ENCODE peak calls at places on chromosomes 13 and 19, in seven cellular contexts. W is Right ventricle myocardium superior, E is GM04503, O is NCI-H187, B is ascending aorta, A is SW480, P is OCI-LY7. U is an unnamed sample.

GRCh38 chr19:42272989-42273406 is 3.9 kb downstream of the CIC start:
- DNase-seq in W (no peak), P (no peak), A (no peak), E (no peak), B (no peak), O (no peak), U (no peak)

GRCh38 chr19:12937243-12938053 is 961 bp upstream of the CALR start:
- DNase-seq in A (peak; percentile 65), B (no peak), W (no peak), E (no peak), O (no peak), P (peak; percentile 67), U (no peak)

GRCh38 chr13:78398743-78399410 is 204.5 kb downstream of the POU4F1 start:
- DNase-seq in A (no peak), W (no peak), O (no peak), B (no peak), E (no peak), P (peak; percentile 2), U (no peak)

GRCh38 chr13:32978278-32978677 is 37.9 kb upstream of the KL start:
- DNase-seq in A (no peak), B (no peak), O (no peak), P (no peak), E (no peak), W (no peak), U (no peak)

GRCh38 chr13:42041017-42041683 is 7.3 kb upstream of the DGKH start:
- DNase-seq in B (no peak), E (no peak), P (peak; percentile 53), A (peak; percentile 74), O (peak; percentile 48), W (peak; percentile 64), U (no peak)

GRCh38 chr19:6743714-6744380 is 4.4 kb downstream of the TRIP10 start:
- DNase-seq in W (no peak), B (no peak), E (no peak), P (no peak), A (no peak), O (no peak), U (no peak)

GRCh38 chr13:105920375-105920774 is 615.1 kb downstream of the EFNB2 start:
- DNase-seq in O (no peak), E (peak; percentile 37), P (no peak), W (no peak), B (no peak), A (no peak), U (no peak)

GRCh38 chr13:34884366-34884765 is 57.7 kb upstream of the NBEA start:
- DNase-seq in A (no peak), P (no peak), W (no peak), B (no peak), O (no peak), E (no peak), U (no peak)

GRCh38 chr13:64130170-64130569 is 2714.5 kb upstream of the PCDH20 start:
- DNase-seq in A (no peak), W (no peak), O (no peak), P (no peak), E (no peak), B (no peak), U (no peak)

GRCh38 chr19:35767288-35768081 is 7.9 kb upstream of the ARHGAP33 start:
- DNase-seq in O (no peak), E (no peak), B (no peak), W (no peak), A (no peak), P (no peak), U (no peak)

GRCh38 chr19:52217576-52217975 is 27.7 kb downstream of the PPP2R1A start:
- DNase-seq in E (no peak), A (no peak), O (no peak), W (no peak), B (no peak), P (no peak), U (no peak)

GRCh38 chr13:46388846-46389245 is 1.8 kb upstream of the RUBCNL start:
- DNase-seq in P (peak; percentile 42), W (no peak), E (no peak), B (no peak), A (peak; percentile 41), O (no peak), U (no peak)

GRCh38 chr19:2546128-2547032 is 70.5 kb downstream of the GADD45B start:
- DNase-seq in A (peak; percentile 53), E (no peak), P (no peak), O (no peak), B (peak; percentile 78), W (peak; percentile 91), U (no peak)

GRCh38 chr19:45016388-45017314 is 15.4 kb downstream of the RELB start:
- DNase-seq in O (peak; percentile 39), B (peak; percentile 19), W (peak; percentile 67), A (peak; percentile 84), E (peak; percentile 50), P (peak; percentile 99), U (peak; percentile 16)

GRCh38 chr19:18613589-18614234 is 1.0 kb downstream of the TMEM59L start:
- DNase-seq in B (no peak), P (no peak), E (no peak), A (no peak), W (no peak), O (no peak), U (no peak)

U was measured in NCI-H2081 treated with DMSO at 0.1 percent for 48 hours.